ENCODE peak calls at places on chromosomes 6 and 20, in four cellular contexts. One of them, this sample, is unnamed.

GRCh38 chr20:14406495-14406894 is 69.1 kb upstream of the FLRT3 start:
- DNase-seq in aorta: no peak
- DNase-seq in colonic mucosa: no peak
- DNase-seq in GM23338: no peak
- DNase-seq in this sample: no peak

GRCh38 chr6:99614430-99615161 is 8.0 kb downstream of the PRDM13 start:
- DNase-seq in aorta: no peak
- DNase-seq in colonic mucosa: no peak
- DNase-seq in GM23338: peak
- DNase-seq in this sample: peak

GRCh38 chr6:15266423-15266996 is 20.6 kb downstream of the JARID2 start:
- DNase-seq in aorta: no peak
- DNase-seq in colonic mucosa: no peak
- DNase-seq in GM23338: peak
- DNase-seq in this sample: no peak

GRCh38 chr6:141401168-141401567 is 731.6 kb upstream of the GJE1 start:
- DNase-seq in aorta: no peak
- DNase-seq in colonic mucosa: no peak
- DNase-seq in GM23338: no peak
- DNase-seq in this sample: no peak

GRCh38 chr20:23433628-23434027 is 5.9 kb upstream of the CSTL1 start:
- DNase-seq in aorta: no peak
- DNase-seq in colonic mucosa: peak
- DNase-seq in GM23338: no peak
- DNase-seq in this sample: no peak

GRCh38 chr6:168895102-168895812 is 358.4 kb downstream of the THBS2 start:
- DNase-seq in aorta: peak
- DNase-seq in colonic mucosa: peak
- DNase-seq in GM23338: peak
- DNase-seq in this sample: peak

GRCh38 chr20:25623225-25623735 is 534 bp downstream of the NANP start:
- DNase-seq in aorta: peak
- DNase-seq in colonic mucosa: peak
- DNase-seq in GM23338: peak
- DNase-seq in this sample: peak

GRCh38 chr20:61320617-61321200 is 68.6 kb downstream of the CDH4 start:
- DNase-seq in aorta: no peak
- DNase-seq in colonic mucosa: no peak
- DNase-seq in GM23338: no peak
- DNase-seq in this sample: no peak

GRCh38 chr6:37319856-37320255 is 33.9 kb upstream of the RNF8 start:
- DNase-seq in aorta: no peak
- DNase-seq in colonic mucosa: no peak
- DNase-seq in GM23338: no peak
- DNase-seq in this sample: no peak

GRCh38 chr20:1431158-1431557 is 35.5 kb downstream of the NSFL1C start:
- DNase-seq in aorta: no peak
- DNase-seq in colonic mucosa: no peak
- DNase-seq in GM23338: no peak
- DNase-seq in this sample: no peak

GRCh38 chr6:121612916-121613315 is 177.5 kb downstream of the GJA1 start:
- DNase-seq in aorta: no peak
- DNase-seq in colonic mucosa: no peak
- DNase-seq in GM23338: no peak
- DNase-seq in this sample: no peak

GRCh38 chr20:15396026-15396425 is 1058.6 kb upstream of the FLRT3 start:
- DNase-seq in aorta: no peak
- DNase-seq in colonic mucosa: no peak
- DNase-seq in GM23338: no peak
- DNase-seq in this sample: no peak

GRCh38 chr6:168428863-168429262 is 12.1 kb upstream of the SMOC2 start:
- DNase-seq in aorta: no peak
- DNase-seq in colonic mucosa: no peak
- DNase-seq in GM23338: no peak
- DNase-seq in this sample: no peak

GRCh38 chr20:61525781-61526431 is 273.8 kb downstream of the CDH4 start:
- DNase-seq in aorta: peak
- DNase-seq in colonic mucosa: no peak
- DNase-seq in GM23338: no peak
- DNase-seq in this sample: no peak

GRCh38 chr6:116384727-116385461 is 14.1 kb downstream of the DSE start:
- DNase-seq in aorta: no peak
- DNase-seq in colonic mucosa: no peak
- DNase-seq in GM23338: no peak
- DNase-seq in this sample: no peak

This sample was measured in cerebellar cortex.